ENCODE peak calls at places on chromosome 11, in four cellular contexts. Q is endothelial cell; L is naive thymus-derived CD8-positive, alpha-beta T cell; K is dorsolateral prefrontal cortex. Z is an unnamed sample.
A peak's percentile ranks its signal among the peaks of the same experiment; 100 is the strongest.

GRCh38 chr11:61347916-61348461 is 13.7 kb downstream of the CYB561A3 start:
- DNase-seq in K (no peak), L (no peak), Q (no peak), Z (no peak)

GRCh38 chr11:12122083-12122482 is 11.7 kb downstream of the MICAL2 start:
- DNase-seq in Q (peak; percentile 21), K (no peak), L (no peak), Z (no peak)

GRCh38 chr11:65016705-65017104 is 2.7 kb downstream of the ARL2 start:
- DNase-seq in Q (no peak), L (no peak), K (no peak), Z (no peak)

GRCh38 chr11:1930448-1930802 is 10.9 kb downstream of the TNNT3 start:
- DNase-seq in K (no peak), L (no peak), Q (no peak), Z (no peak)

GRCh38 chr11:112507281-112507680 is 246.6 kb upstream of the PLET1 start:
- DNase-seq in K (no peak), Q (no peak), L (no peak), Z (no peak)

GRCh38 chr11:2699185-2699530 is 636 bp downstream of the KCNQ1OT1 start:
- DNase-seq in K (peak; percentile 34), L (no peak), Q (peak; percentile 24), Z (no peak)

GRCh38 chr11:15276616-15277015 is 161.9 kb downstream of the INSC start:
- DNase-seq in L (no peak), Q (peak; percentile 28), K (no peak), Z (no peak)

GRCh38 chr11:28139848-28140415 is 31.7 kb downstream of the METTL15 start:
- DNase-seq in Q (no peak), K (no peak), L (no peak), Z (no peak)

GRCh38 chr11:975824-976223 is 50.2 kb downstream of the AP2A2 start:
- DNase-seq in L (no peak), Q (peak; percentile 37), K (peak; percentile 74), Z (no peak)

GRCh38 chr11:67439321-67440228 is 2.1 kb upstream of the PTPRCAP start:
- DNase-seq in L (no peak), K (no peak), Q (no peak), Z (no peak)

GRCh38 chr11:90661233-90661632 is 438.4 kb upstream of the CHORDC1 start:
- DNase-seq in Q (no peak), L (no peak), K (no peak), Z (no peak)

GRCh38 chr11:68843703-68844312 is 2.1 kb upstream of the CPT1A start:
- DNase-seq in L (peak; percentile 63), Q (peak; percentile 18), K (no peak), Z (peak; percentile 82)

GRCh38 chr11:87235366-87235765 is 197.6 kb downstream of the TMEM135 start:
- DNase-seq in Q (no peak), L (no peak), K (no peak), Z (no peak)

GRCh38 chr11:130592056-130592455 is 143.6 kb downstream of the ADAMTS15 start:
- DNase-seq in K (no peak), L (no peak), Q (no peak), Z (no peak)

GRCh38 chr11:104531075-104531474 is 367.1 kb upstream of the PDGFD start:
- DNase-seq in L (no peak), K (no peak), Q (no peak), Z (peak; percentile 11)

GRCh38 chr11:32829157-32829679 is 509 bp upstream of the PRRG4 start:
- DNase-seq in L (no peak), K (no peak), Q (no peak), Z (peak; percentile 33)

GRCh38 chr11:62500066-62501035 is 46.3 kb downstream of the AHNAK start:
- DNase-seq in L (no peak), Q (no peak), K (no peak), Z (no peak)

GRCh38 chr11:130165601-130166456 is 6.2 kb downstream of the ST14 start:
- DNase-seq in Q (no peak), K (no peak), L (no peak), Z (peak; percentile 67)

GRCh38 chr11:76702378-76703128 is 32.0 kb upstream of the LRRC32 start:
- DNase-seq in L (no peak), Q (no peak), K (no peak), Z (no peak)

GRCh38 chr11:130389315-130389935 is 39.0 kb downstream of the ADAMTS8 start:
- DNase-seq in K (no peak), Q (no peak), L (peak; percentile 57), Z (no peak)

GRCh38 chr11:65559951-65560537 is 1.9 kb upstream of the LTBP3 start:
- DNase-seq in K (no peak), L (no peak), Q (no peak), Z (no peak)

GRCh38 chr11:111730031-111730430 is 36.2 kb downstream of the PPP2R1B start:
- DNase-seq in L (no peak), K (no peak), Q (no peak), Z (no peak)

GRCh38 chr11:32137263-32137662 is 46.4 kb downstream of the RCN1 start:
- DNase-seq in Q (no peak), K (no peak), L (no peak), Z (no peak)

GRCh38 chr11:67504023-67504949 is 877 bp downstream of the PITPNM1 start:
- DNase-seq in Q (peak; percentile 37), L (no peak), K (no peak), Z (no peak)

GRCh38 chr11:100833276-100833675 is 146.2 kb downstream of the ARHGAP42 start:
- DNase-seq in L (no peak), K (no peak), Q (no peak), Z (no peak)

GRCh38 chr11:71433648-71434450 is 14.3 kb downstream of the DHCR7 start:
- DNase-seq in K (no peak), L (no peak), Q (no peak), Z (no peak)

GRCh38 chr11:291281-292210 is 2.6 kb downstream of the PGGHG start:
- DNase-seq in L (peak; percentile 16), Q (no peak), K (no peak), Z (no peak)

GRCh38 chr11:72069787-72070251 is 10.5 kb downstream of the NUMA1 start:
- DNase-seq in Q (no peak), K (no peak), L (no peak), Z (no peak)

GRCh38 chr11:131601586-131601985 is 231.2 kb downstream of the NTM start:
- DNase-seq in Q (no peak), K (no peak), L (no peak), Z (no peak)

GRCh38 chr11:34637303-34637702 is 16.4 kb downstream of the EHF start:
- DNase-seq in L (no peak), Q (no peak), K (peak; percentile 50), Z (no peak)

GRCh38 chr11:130211781-130212401 is 52.3 kb downstream of the ST14 start:
- DNase-seq in Q (peak; percentile 2), L (peak; percentile 3), K (peak; percentile 31), Z (no peak)

GRCh38 chr11:47518212-47518959 is 34.5 kb downstream of the CELF1 start:
- DNase-seq in Q (no peak), L (no peak), K (no peak), Z (no peak)

GRCh38 chr11:98155696-98156095 is 865.1 kb upstream of the CNTN5 start:
- DNase-seq in Q (no peak), K (no peak), L (no peak), Z (no peak)

GRCh38 chr11:109071712-109072524 is 350.1 kb upstream of the C11orf87 start:
- DNase-seq in L (no peak), Q (no peak), K (no peak), Z (no peak)

GRCh38 chr11:808427-809286 is 1.1 kb upstream of the RPLP2 start:
- DNase-seq in L (no peak), Q (no peak), K (no peak), Z (no peak)